ENCODE peak calls at places on chromosomes 13 and 19, in four cellular contexts. R is fibroblast of lung, J is tibial artery, A is left ventricle myocardium inferior. K is an unnamed sample. For H3K4me1, the result is how much of the 10 kb centered on the place peaks cover.

GRCh38 chr13:102779426-102780159 is 6.0 kb upstream of the TEX30 start:
- DNase-seq in R (no peak), A (no peak), J (no peak), K (no peak)

GRCh38 chr13:45511310-45512147 is 46.8 kb downstream of the COG3 start:
- DNase-seq in A (no peak), J (no peak), R (peak), K (no peak)

GRCh38 chr13:75870397-75870801 is 234.3 kb downstream of the LMO7 start:
- DNase-seq in J (peak), R (no peak), A (no peak), K (no peak)

GRCh38 chr13:42880241-42880640 is 98.9 kb downstream of the FAM216B start:
- DNase-seq in R (no peak), A (no peak), J (no peak), K (no peak)

GRCh38 chr19:18488838-18489626 is 32.8 kb downstream of the ELL start:
- DNase-seq in A (no peak), R (no peak), J (no peak), K (peak)

GRCh38 chr13:42812311-42812710 is 30.9 kb downstream of the FAM216B start:
- DNase-seq in R (peak), J (no peak), A (no peak), K (no peak)

GRCh38 chr13:44237276-44237767 is 136.3 kb upstream of the SERP2 start:
- DNase-seq in R (peak), J (peak), A (peak), K (peak)

GRCh38 chr19:19460761-19461265 is 54.5 kb downstream of the TSSK6 start:
- DNase-seq in A (peak), R (no peak), J (peak), K (peak)

GRCh38 chr19:35168261-35168660 is 13.7 kb downstream of the FXYD5 start:
- DNase-seq in R (peak), A (no peak), J (no peak), K (no peak)

GRCh38 chr13:38686635-38687245 is at the start of gene FREM2:
- DNase-seq in R (peak), J (no peak), A (no peak), K (peak)

GRCh38 chr19:4513248-4513647 is 5.0 kb downstream of the PLIN4 start:
- DNase-seq in A (no peak), J (no peak), R (no peak), K (no peak)

GRCh38 chr19:12967907-12968306 is 1.5 kb upstream of the DAND5 start:
- DNase-seq in J (no peak), R (no peak), A (no peak), K (no peak)

GRCh38 chr19:15463865-15464371 is 426 bp downstream of the RASAL3 start:
- DNase-seq in A (no peak), J (no peak), R (no peak), K (no peak)

GRCh38 chr13:75547917-75548316 is 1.7 kb upstream of the UCHL3 start:
- DNase-seq in A (no peak), J (no peak), R (peak), K (no peak)

GRCh38 chr19:42207767-42208259 is 9.7 kb downstream of the DEDD2 start:
- DNase-seq in R (peak), A (no peak), J (no peak), K (no peak)

GRCh38 chr19:58409010-58409790 is 751 bp downstream of the ZNF584 start:
- DNase-seq in J (no peak), A (no peak), R (no peak), K (no peak)

GRCh38 chr13:32142956-32143375 is 111.4 kb downstream of the FRY start:
- DNase-seq in A (no peak), J (no peak), R (peak), K (no peak)

GRCh38 chr19:6590458-6591319 is at the start of gene CD70:
- DNase-seq in A (no peak), R (peak), J (no peak), K (no peak)

GRCh38 chr13:72651196-72651595 is 76.2 kb downstream of the MZT1 start:
- DNase-seq in A (no peak), J (no peak), R (peak), K (no peak)

GRCh38 chr19:35144600-35145436 is 1.8 kb downstream of the FXYD7 start:
- DNase-seq in R (no peak), J (no peak), A (no peak), K (no peak)

GRCh38 chr13:20565120-20565736 is 1.7 kb upstream of the IFT88 start:
- DNase-seq in A (no peak), J (no peak), R (no peak), K (no peak)

GRCh38 chr19:4553092-4553695 is 6.3 kb downstream of the SEMA6B start:
- DNase-seq in R (no peak), A (no peak), J (no peak), K (no peak)

GRCh38 chr19:48796468-48797083 is 14.3 kb downstream of the BCAT2 start:
- DNase-seq in J (no peak), A (no peak), R (no peak), K (no peak)

GRCh38 chr19:2207991-2208860 is 27.9 kb downstream of the PLEKHJ1 start:
- DNase-seq in A (peak), R (peak), J (peak), K (no peak)

GRCh38 chr19:34265221-34265650 is 10.9 kb downstream of the GARRE1 start:
- DNase-seq in R (no peak), J (no peak), A (peak), K (no peak)

GRCh38 chr19:17329061-17329767 is 5.4 kb downstream of the ANO8 start:
- DNase-seq in A (no peak), R (no peak), J (no peak), K (no peak)

GRCh38 chr19:12984143-12984627 is 11.1 kb upstream of the NFIX start:
- DNase-seq in J (no peak), A (no peak), R (peak), K (no peak)

GRCh38 chr13:34750078-34750703 is 191.9 kb upstream of the NBEA start:
- DNase-seq in J (no peak), A (peak), R (peak), K (no peak)

GRCh38 chr13:36858285-36858684 is 39.3 kb downstream of the RFXAP start:
- DNase-seq in J (no peak), R (peak), A (no peak), K (no peak)

GRCh38 chr19:34325961-34326360 is 39.0 kb upstream of the GPI start:
- DNase-seq in R (no peak), A (no peak), J (no peak), K (no peak)

GRCh38 chr13:108419768-108420167 is 150.2 kb downstream of the TNFSF13B start:
- DNase-seq in R (no peak), A (no peak), J (no peak), K (no peak)

GRCh38 chr13:94192576-94192975 is 286.9 kb downstream of the DCT start:
- DNase-seq in J (no peak), R (no peak), A (no peak), K (no peak)

GRCh38 chr19:44753932-44754742 is 5.6 kb downstream of the BCL3 start:
- DNase-seq in J (peak), R (peak), A (peak), K (peak)

DNA sequence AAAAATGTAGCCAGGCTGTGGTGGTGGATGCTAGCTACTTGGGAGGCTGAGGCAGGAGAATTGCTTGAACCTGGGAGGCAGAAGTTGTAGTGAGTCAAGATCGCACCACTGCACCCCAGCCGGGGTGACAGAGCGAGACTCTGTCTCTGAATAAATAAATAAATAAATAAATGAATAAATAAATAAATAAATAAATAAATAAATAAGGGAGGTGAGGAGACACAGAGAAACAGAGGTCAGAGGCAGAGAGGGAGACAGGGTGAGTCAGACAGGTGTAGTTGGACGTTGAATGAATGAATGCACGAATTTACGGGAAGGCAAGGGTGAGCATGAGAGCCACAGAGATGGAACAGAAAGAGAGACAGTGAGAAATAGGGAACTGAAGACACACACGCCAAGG is 3.1 kb downstream of the RAB4B start:
- DNase-seq in J (no peak), R (no peak), A (no peak), K (no peak)
- H3K4me1 ChIP-seq in J (under half), R (under half), A (under half), K (under half)

DNA sequence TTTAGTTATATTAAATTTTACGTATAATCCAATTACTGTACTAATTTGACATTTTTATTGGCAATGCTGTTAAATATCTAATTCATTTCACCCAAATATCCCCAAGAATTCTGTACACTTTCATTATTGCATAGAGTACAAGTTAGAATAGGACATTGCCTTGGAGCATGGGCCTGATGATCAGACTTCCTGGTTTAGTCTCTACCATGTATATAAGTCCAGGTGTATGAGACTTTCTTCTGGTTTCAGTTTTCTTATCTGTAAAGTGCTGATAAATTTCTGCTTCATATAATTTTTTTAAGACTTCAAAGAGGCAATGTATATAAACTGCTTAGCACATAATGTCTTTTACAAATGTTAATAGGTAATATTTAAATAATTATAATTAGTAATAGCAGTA is 179.4 kb downstream of the KLF12 start:
- DNase-seq in R (no peak), A (no peak), J (no peak), K (no peak)
- H3K4me1 ChIP-seq in R (under half), A (under half), J (under half), K (under half)

GRCh38 chr19:52948025-52948770 is 14.5 kb downstream of the ZNF816 start:
- DNase-seq in J (no peak), A (no peak), R (no peak), K (no peak)
- H3K4me1 ChIP-seq in J (under half), A (under half), R (under half), K (under half)

GRCh38 chr19:38670921-38671398 is 23.5 kb downstream of the ACTN4 start:
- DNase-seq in J (no peak), R (peak), A (no peak), K (no peak)
- H3K4me1 ChIP-seq in J (half or more), R (under half), A (half or more), K (half or more)

GRCh38 chr13:48560657-48561337 is 27.9 kb upstream of the RCBTB2 start:
- DNase-seq in R (no peak), A (no peak), J (no peak), K (no peak)
- H3K4me1 ChIP-seq in R (under half), A (under half), J (under half), K (under half)

GRCh38 chr13:95275322-95276118 is 25.7 kb downstream of the ABCC4 start:
- DNase-seq in J (no peak), R (peak), A (no peak), K (no peak)

GRCh38 chr13:95264225-95264624 is 37.0 kb downstream of the ABCC4 start:
- DNase-seq in J (no peak), A (no peak), R (no peak), K (no peak)

GRCh38 chr13:95267662-95268369 is 33.4 kb downstream of the ABCC4 start:
- DNase-seq in R (peak), A (no peak), J (no peak), K (no peak)

GRCh38 chr13:95269756-95270155 is 31.5 kb downstream of the ABCC4 start:
- DNase-seq in R (no peak), J (no peak), A (no peak), K (no peak)
- H3K4me1 ChIP-seq in R (under half), J (under half), A (under half), K (under half)

K was measured in gastrocnemius medialis.